ENCODE peak calls at places on chromosome 18, in seven cellular contexts. P, B, C, H, L, S and Y are unnamed samples. For H3K36me3, the result is how much of the 10 kb centered on the place peaks cover.

GRCh38 chr18:54551590-54551989 is 39.5 kb upstream of the DYNAP start:
- DNase-seq in P (no peak), L (no peak), S (no peak), H (no peak), C (no peak), B (no peak), Y (no peak)

GRCh38 chr18:62164855-62165487 is 21.9 kb downstream of the PIGN start:
- DNase-seq in L (no peak), H (no peak), C (no peak), P (no peak), B (no peak), S (no peak), Y (no peak)

GRCh38 chr18:25126751-25127150 is 225.2 kb downstream of the ZNF521 start:
- DNase-seq in L (no peak), H (no peak), P (no peak), C (no peak), B (no peak), S (no peak), Y (no peak)

GRCh38 chr18:74731097-74731496 is 133.4 kb downstream of the ZNF407 start:
- DNase-seq in B (no peak), S (no peak), H (peak), L (no peak), P (no peak), C (no peak), Y (no peak)

GRCh38 chr18:43277164-43277600 is at the start of gene SYT4:
- DNase-seq in H (peak), P (peak), S (peak), L (peak), C (peak), B (peak), Y (no peak)

GRCh38 chr18:7941533-7941932 is 374.4 kb downstream of the PTPRM start:
- DNase-seq in B (no peak), H (no peak), C (no peak), S (no peak), L (no peak), P (no peak), Y (no peak)

GRCh38 chr18:22488554-22488953 is 70.8 kb upstream of the CTAGE1 start:
- DNase-seq in S (no peak), B (no peak), C (no peak), H (no peak), P (no peak), L (no peak), Y (peak)

GRCh38 chr18:8301427-8302172 is 307.6 kb upstream of the RAB12 start:
- DNase-seq in P (no peak), S (peak), C (peak), B (no peak), L (no peak), H (no peak), Y (no peak)

GRCh38 chr18:3454365-3455089 is 4.6 kb downstream of the TGIF1 start:
- DNase-seq in H (peak), C (peak), S (peak), P (no peak), L (no peak), B (no peak), Y (no peak)

GRCh38 chr18:8794133-8794986 is 89.0 kb downstream of the MTCL1 start:
- DNase-seq in L (no peak), C (no peak), S (no peak), H (peak), P (peak), B (no peak), Y (no peak)

GRCh38 chr18:80108122-80108536 is 933 bp upstream of the ADNP2 start:
- DNase-seq in P (no peak), S (no peak), C (no peak), B (peak), L (peak), H (no peak), Y (no peak)

GRCh38 chr18:67310826-67311225 is 205.7 kb downstream of the DSEL start:
- DNase-seq in H (peak), B (no peak), S (no peak), L (no peak), P (no peak), C (no peak), Y (no peak)

GRCh38 chr18:56647071-56647470 is 4.1 kb upstream of the WDR7 start:
- DNase-seq in P (no peak), L (no peak), H (no peak), S (no peak), B (no peak), C (no peak), Y (no peak)

GRCh38 chr18:77762632-77763031 is 513.0 kb downstream of the GALR1 start:
- DNase-seq in P (no peak), H (no peak), C (no peak), B (no peak), S (peak), L (no peak), Y (no peak)

GRCh38 chr18:64164883-64165282 is 16.0 kb upstream of the LINC00305 start:
- DNase-seq in S (no peak), L (no peak), C (no peak), P (no peak), B (no peak), H (no peak), Y (no peak)

GRCh38 chr18:40382191-40382590 is 1572.8 kb upstream of the PIK3C3 start:
- DNase-seq in B (no peak), L (no peak), H (no peak), C (no peak), S (no peak), P (no peak), Y (no peak)

GRCh38 chr18:52341617-52342381 is 1.8 kb downstream of the DCC start:
- DNase-seq in L (no peak), B (no peak), C (peak), P (no peak), S (peak), H (no peak), Y (no peak)

GRCh38 chr18:215448-216010 is 52.3 kb downstream of the THOC1 start:
- DNase-seq in S (no peak), B (no peak), P (no peak), C (no peak), L (no peak), H (no peak), Y (no peak)
- H3K36me3 ChIP-seq in S (half or more), B (under half), P (under half), C (under half), L (half or more), H (half or more), Y (half or more)

GRCh38 chr18:48924621-48925601 is 25.9 kb downstream of the SMAD7 start:
- DNase-seq in L (no peak), C (no peak), S (no peak), P (no peak), H (no peak), B (peak), Y (no peak)

GRCh38 chr18:48921305-48922202 is 29.2 kb downstream of the SMAD7 start:
- DNase-seq in P (no peak), S (no peak), C (no peak), L (no peak), B (no peak), H (no peak), Y (no peak)

GRCh38 chr18:48922801-48923730 is 27.7 kb downstream of the SMAD7 start:
- DNase-seq in P (peak), B (peak), L (peak), H (peak), C (peak), S (no peak), Y (peak)

GRCh38 chr18:48922203-48922800 is 28.5 kb downstream of the SMAD7 start:
- DNase-seq in B (no peak), C (no peak), H (no peak), P (no peak), L (no peak), S (no peak), Y (no peak)

GRCh38 chr18:48923746-48924580 is 26.8 kb downstream of the SMAD7 start:
- DNase-seq in B (no peak), L (peak), P (no peak), S (no peak), C (peak), H (no peak), Y (no peak)
- H3K36me3 ChIP-seq in B (under half), L (under half), P (under half), S (under half), C (under half), H (under half), Y (under half)

DNA sequence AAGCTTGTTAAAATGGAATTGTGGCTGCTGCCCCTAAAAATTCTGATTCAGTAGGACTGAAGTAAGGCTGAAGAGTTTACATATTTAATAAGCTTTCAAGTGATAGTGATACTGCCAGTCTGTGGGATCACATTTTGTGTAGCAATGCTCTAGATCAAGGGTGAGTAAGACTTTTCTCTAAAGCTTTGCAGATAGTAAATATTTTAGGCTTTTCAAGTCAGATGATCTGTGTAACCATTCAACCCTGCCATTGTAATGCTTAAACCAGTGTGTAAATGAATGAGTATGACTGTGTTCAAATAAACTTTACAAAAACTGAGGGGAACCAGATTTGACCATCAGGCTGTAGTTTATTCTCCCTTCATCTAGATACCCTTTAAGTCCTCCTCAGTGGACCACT is 92.7 kb downstream of the PIK3C3 start:
- DNase-seq in B (no peak), S (no peak), P (no peak), C (no peak), H (peak), L (no peak), Y (no peak)
- H3K36me3 ChIP-seq in B (under half), S (under half), P (under half), C (under half), H (under half), L (under half), Y (under half)

DNA sequence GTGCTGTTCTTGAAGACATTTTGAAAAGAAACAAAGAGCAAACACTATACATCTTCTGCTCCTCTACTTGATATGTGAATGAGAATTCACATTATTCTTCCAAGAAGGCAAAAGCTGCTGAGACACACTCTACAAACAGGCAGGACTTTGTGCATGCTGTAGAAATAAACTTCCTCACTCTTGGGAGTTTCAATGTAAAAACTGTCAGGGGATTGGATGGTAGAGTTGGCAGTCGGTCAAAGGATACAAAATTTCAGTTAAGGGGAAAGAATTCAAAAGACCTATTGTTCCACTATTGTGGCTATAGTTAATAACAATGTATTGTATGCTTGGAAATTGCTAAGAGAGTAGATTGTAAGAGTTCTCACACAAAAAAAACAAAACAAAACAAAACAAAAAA is 196.3 kb downstream of the MC4R start:
- DNase-seq in B (no peak), C (no peak), S (no peak), L (no peak), P (no peak), H (no peak), Y (no peak)
- H3K36me3 ChIP-seq in B (under half), C (under half), S (under half), L (under half), P (under half), H (under half), Y (under half)

DNA sequence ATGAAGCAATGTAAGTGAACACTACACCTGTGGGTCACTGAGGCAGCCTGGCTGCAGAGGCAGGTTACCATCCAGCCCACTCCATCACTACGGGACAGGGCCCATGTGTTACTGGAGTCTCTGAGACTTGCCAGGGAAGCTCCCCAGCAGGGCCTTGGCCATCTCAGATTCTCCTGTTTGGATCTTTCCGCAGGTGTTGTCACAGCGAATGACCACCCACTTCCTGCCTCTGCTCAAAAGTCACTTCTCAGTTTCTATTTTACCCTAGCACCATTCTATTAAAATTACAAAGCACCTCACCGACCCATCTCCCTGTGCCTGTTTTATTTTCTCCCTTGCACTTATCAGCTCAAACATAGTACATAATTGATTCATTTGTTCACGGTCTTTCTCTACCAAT is 34.5 kb upstream of the L3MBTL4 start:
- DNase-seq in B (no peak), L (no peak), C (no peak), P (no peak), H (no peak), S (no peak), Y (no peak)
- H3K36me3 ChIP-seq in B (under half), L (under half), C (under half), P (under half), H (under half), S (under half), Y (under half)